ENCODE peak calls at places on chromosome 3, in eight cellular contexts. Z, V, A, B, T, G, Y and O are unnamed samples.
A peak's percentile ranks its signal among the peaks of the same experiment; 100 is the strongest.

GRCh38 chr3:78867409-78868372 is 900.1 kb downstream of the ROBO1 start:
- DNase-seq in Z (no peak), V (no peak), A (no peak), B (no peak), T (peak; percentile 72), G (no peak), Y (no peak), O (no peak)

GRCh38 chr3:53794597-53794996 is 51.6 kb downstream of the CHDH start:
- DNase-seq in Z (no peak), V (no peak), A (no peak), B (no peak), T (peak; percentile 42), G (no peak), Y (no peak), O (no peak)

GRCh38 chr3:114899186-114899931 is 247.7 kb downstream of the ZBTB20 start:
- DNase-seq in Z (no peak), V (no peak), A (no peak), B (no peak), T (no peak), G (no peak), Y (no peak), O (no peak)

GRCh38 chr3:60571511-60571910 is 679.7 kb downstream of the FHIT start:
- DNase-seq in Z (no peak), V (no peak), A (no peak), B (no peak), T (no peak), G (no peak), Y (no peak), O (no peak)

GRCh38 chr3:12750658-12751071 is 8.4 kb downstream of the TMEM40 start:
- DNase-seq in Z (peak; percentile 67), V (peak; percentile 48), A (no peak), B (peak; percentile 13), T (peak; percentile 92), G (peak; percentile 26), Y (no peak), O (no peak)

GRCh38 chr3:5191555-5192304 is 4.2 kb downstream of the EDEM1 start:
- DNase-seq in Z (peak; percentile 54), V (no peak), A (no peak), B (no peak), T (no peak), G (no peak), Y (no peak), O (no peak)

GRCh38 chr3:40020689-40021088 is 211.3 kb downstream of the MYRIP start:
- DNase-seq in Z (no peak), V (no peak), A (no peak), B (no peak), T (no peak), G (no peak), Y (no peak), O (no peak)

GRCh38 chr3:152400912-152401311 is 132.2 kb downstream of the MBNL1 start:
- DNase-seq in Z (no peak), V (no peak), A (no peak), B (peak; percentile 64), T (peak; percentile 75), G (no peak), Y (no peak), O (no peak)

GRCh38 chr3:129345281-129345680 is 66.6 kb downstream of the HMCES start:
- DNase-seq in Z (no peak), V (no peak), A (no peak), B (no peak), T (no peak), G (no peak), Y (peak; percentile 14), O (no peak)

GRCh38 chr3:129344540-129345220 is 66.0 kb downstream of the HMCES start:
- DNase-seq in Z (no peak), V (no peak), A (no peak), B (no peak), T (no peak), G (peak; percentile 79), Y (peak; percentile 57), O (no peak)

GRCh38 chr3:129345971-129346370 is 67.3 kb downstream of the HMCES start:
- DNase-seq in Z (no peak), V (no peak), A (no peak), B (no peak), T (peak; percentile 66), G (no peak), Y (peak; percentile 50), O (no peak)

GRCh38 chr3:129343643-129344360 is 65.1 kb downstream of the HMCES start:
- DNase-seq in Z (no peak), V (no peak), A (peak; percentile 39), B (peak; percentile 18), T (peak; percentile 14), G (peak; percentile 63), Y (no peak), O (no peak)

DNA sequence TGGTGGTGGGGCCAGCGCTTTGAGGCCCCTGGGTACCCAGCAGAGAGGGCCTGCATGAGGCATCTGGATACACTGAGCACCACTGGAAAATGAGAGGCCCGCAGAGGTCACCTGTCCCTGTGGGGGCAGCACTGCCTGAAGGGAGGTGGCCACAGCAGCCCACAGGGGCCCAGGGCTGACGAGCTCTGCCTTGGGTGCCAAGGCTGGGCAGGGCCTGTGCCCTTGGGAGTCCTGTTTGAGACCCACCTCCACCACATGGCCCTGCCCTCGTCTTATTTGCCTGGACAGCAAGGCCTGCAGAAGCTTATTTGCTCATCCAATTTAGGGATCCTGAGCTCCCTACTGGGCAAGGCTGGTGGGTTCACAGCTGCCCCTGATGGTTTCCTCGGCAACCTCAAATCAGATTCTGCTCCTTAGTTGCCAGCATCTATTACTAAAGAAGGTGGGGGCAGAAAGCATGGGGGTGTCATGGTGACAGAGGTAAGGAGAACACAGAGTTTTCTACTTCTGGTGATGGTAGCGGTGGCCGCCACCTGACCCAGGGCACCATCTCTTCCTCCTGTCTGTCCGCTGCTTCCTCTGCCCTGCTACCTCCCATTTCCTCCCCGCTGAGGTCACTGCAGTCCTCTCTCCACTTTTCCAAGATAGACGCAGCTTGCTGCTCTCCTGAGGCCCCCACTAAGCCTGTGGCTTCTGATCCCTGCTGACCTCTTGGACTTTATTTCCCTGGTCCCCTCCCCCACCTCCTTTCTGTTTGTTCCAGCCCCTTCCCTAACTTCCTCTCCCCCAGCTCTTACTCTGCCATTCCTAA is 62.9 kb downstream of the HMCES start:
- DNase-seq in Z (no peak), V (no peak), A (no peak), B (no peak), T (no peak), G (no peak), Y (peak; percentile 41), O (no peak)
- H3K4me3 ChIP-seq in Z (no peak overlapping the region), V (no peak overlapping the region), A (no peak overlapping the region), B (no peak overlapping the region), T (no peak overlapping the region), G (no peak overlapping the region), Y (no peak overlapping the region), O (no peak overlapping the region)

DNA sequence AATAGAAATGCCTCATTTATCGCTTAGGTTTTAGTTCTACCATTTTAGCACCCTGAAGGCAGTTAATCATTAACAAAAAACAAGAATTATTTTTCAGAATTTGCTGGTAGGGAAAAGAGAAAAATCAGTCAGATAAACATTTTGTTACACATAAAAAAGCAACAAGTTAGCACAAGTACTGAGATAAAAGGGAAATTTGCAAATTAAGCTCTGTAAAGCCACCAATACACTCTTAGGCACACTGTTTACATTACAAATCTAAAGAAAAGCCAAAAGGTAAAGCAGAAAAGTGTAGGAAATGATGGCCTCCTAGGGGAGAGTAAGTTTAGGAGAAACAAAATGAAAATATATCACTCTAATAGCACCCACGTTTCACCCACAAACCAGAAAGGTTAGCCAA is 1.5 kb upstream of the SATB1 start:
- DNase-seq in Z (no peak), V (no peak), A (no peak), B (no peak), T (no peak), G (no peak), Y (no peak), O (no peak)
- H3K4me3 ChIP-seq in Z (no peak overlapping the region), V (no peak overlapping the region), A (no peak overlapping the region), B (no peak overlapping the region), T (no peak overlapping the region), G (peak overlapping the region; percentile 86), Y (peak overlapping the region; percentile 84), O (no peak overlapping the region)

GRCh38 chr3:134357914-134358811 is 16.1 kb downstream of the AMOTL2 start:
- DNase-seq in Z (peak; percentile 26), V (no peak), A (peak; percentile 51), B (peak; percentile 96), T (peak; percentile 98), G (peak; percentile 91), Y (no peak), O (no peak)
- H3K4me3 ChIP-seq in Z (no peak overlapping the region), V (no peak overlapping the region), A (no peak overlapping the region), B (no peak overlapping the region), T (peak overlapping the region; percentile 33), G (peak overlapping the region; percentile 20), Y (no peak overlapping the region), O (no peak overlapping the region)

GRCh38 chr3:139533781-139534443 is 5.6 kb downstream of the RBP1 start:
- DNase-seq in Z (peak; percentile 15), V (no peak), A (no peak), B (no peak), T (peak; percentile 72), G (peak; percentile 67), Y (no peak), O (no peak)
- H3K4me3 ChIP-seq in Z (no peak overlapping the region), V (no peak overlapping the region), A (no peak overlapping the region), B (no peak overlapping the region), T (peak overlapping the region; percentile 19), G (peak overlapping the region; percentile 30), Y (no peak overlapping the region), O (no peak overlapping the region)